ENCODE peak calls at places on chromosomes 11 and 22, in seven cellular contexts. H is stimulated activated CD4-positive, alpha-beta T cell treated with anti-CD3 and anti-CD28 coated beads, Interleukin-15, amount 100 ng/mL, for 24 hours; B is coronary artery; W is CD8-positive, alpha-beta memory T cell; Y is stimulated activated CD8-positive, alpha-beta memory T cell treated with anti-CD3 and anti-CD28 coated beads, Interleukin-15, amount 100 ng/mL, for 24 hours; X is NCI-H1436 treated with DMSO at 0.1 percent for 48 hours; U is cardiac muscle cell. J is an unnamed sample.

GRCh38 chr11:103683581-103683980 is 352.9 kb upstream of the DDI1 start:
- DNase-seq in H (no peak), B (no peak), W (no peak), Y (no peak), X (no peak), U (peak), J (no peak)

GRCh38 chr22:24189249-24190158 is 8.2 kb downstream of the SUSD2 start:
- DNase-seq in H (peak), B (no peak), W (no peak), Y (no peak), X (no peak), U (peak), J (peak)

GRCh38 chr11:132895340-132895739 is 637.0 kb downstream of the OPCML start:
- DNase-seq in H (no peak), B (no peak), W (no peak), Y (no peak), X (no peak), U (peak), J (no peak)

GRCh38 chr11:117143390-117143789 is 697 bp upstream of the PAFAH1B2 start:
- DNase-seq in H (peak), B (no peak), W (no peak), Y (no peak), X (no peak), U (peak), J (peak)

GRCh38 chr22:50190182-50190951 is 4.7 kb downstream of the TRABD start:
- DNase-seq in H (peak), B (no peak), W (peak), Y (no peak), X (no peak), U (peak), J (peak)

GRCh38 chr11:45144126-45145082 is 2.0 kb upstream of the PRDM11 start:
- DNase-seq in H (no peak), B (peak), W (no peak), Y (no peak), X (no peak), U (no peak), J (no peak)

GRCh38 chr11:120139316-120140069 is 1.6 kb upstream of the TRIM29 start:
- DNase-seq in H (no peak), B (peak), W (no peak), Y (no peak), X (no peak), U (no peak), J (no peak)

GRCh38 chr11:123580137-123580536 is 74.3 kb downstream of the SCN3B start:
- DNase-seq in H (no peak), B (no peak), W (no peak), Y (no peak), X (no peak), U (no peak), J (no peak)

GRCh38 chr11:118883368-118884071 is at the start of gene CXCR5:
- DNase-seq in H (peak), B (no peak), W (no peak), Y (no peak), X (no peak), U (no peak), J (no peak)

GRCh38 chr11:128359515-128359914 is 227.8 kb downstream of the ETS1 start:
- DNase-seq in H (no peak), B (no peak), W (no peak), Y (no peak), X (no peak), U (peak), J (no peak)

J was measured in erythroblast.